ENCODE peak calls at places on chromosomes 16 and 17, in seven cellular contexts. J, Q, P, A, G, B and S are unnamed samples.
A peak's percentile ranks its signal among the peaks of the same experiment; 100 is the strongest.

GRCh38 chr17:45111838-45112237 is 20.5 kb downstream of the PLCD3 start:
- DNase-seq in Q (no peak), P (no peak), J (no peak), B (no peak), A (no peak), G (no peak), S (no peak)

GRCh38 chr16:15885560-15886001 is 2.8 kb downstream of the CEP20 start:
- DNase-seq in A (no peak), J (no peak), G (no peak), P (peak; percentile 38), B (no peak), Q (no peak), S (no peak)

GRCh38 chr16:12119562-12119961 is 143.0 kb downstream of the SNX29 start:
- DNase-seq in G (no peak), B (no peak), A (no peak), Q (no peak), J (no peak), P (no peak), S (no peak)

GRCh38 chr17:3770471-3770870 is 30.5 kb downstream of the ITGAE start:
- DNase-seq in A (no peak), J (no peak), P (no peak), G (no peak), B (no peak), Q (no peak), S (no peak)

GRCh38 chr17:31371511-31372097 is 19.9 kb upstream of the RAB11FIP4 start:
- DNase-seq in J (no peak), G (no peak), Q (no peak), P (no peak), A (no peak), B (no peak), S (peak; percentile 52)

GRCh38 chr17:33990943-33991706 is 264.0 kb upstream of the CCL2 start:
- DNase-seq in P (no peak), B (no peak), Q (no peak), G (no peak), A (no peak), J (no peak), S (no peak)

GRCh38 chr17:4853195-4853762 is 20.1 kb downstream of the MINK1 start:
- DNase-seq in J (no peak), P (no peak), Q (no peak), G (no peak), A (no peak), B (no peak), S (no peak)

GRCh38 chr16:83397601-83398000 is 410.2 kb upstream of the HSBP1 start:
- DNase-seq in A (no peak), G (no peak), P (no peak), J (no peak), B (no peak), Q (no peak), S (no peak)

GRCh38 chr16:1964046-1964505 is 550 bp downstream of the RPS2 start:
- DNase-seq in A (no peak), P (peak; percentile 43), G (no peak), J (no peak), B (no peak), Q (no peak), S (peak; percentile 39)

GRCh38 chr17:7260601-7261376 is 1.5 kb downstream of the CLDN7 start:
- DNase-seq in P (no peak), A (no peak), J (no peak), Q (no peak), B (no peak), G (peak; percentile 86), S (no peak)

GRCh38 chr17:1108810-1109605 is 70.8 kb downstream of the ABR start:
- DNase-seq in J (no peak), Q (no peak), A (no peak), P (no peak), B (peak; percentile 85), G (peak; percentile 79), S (peak; percentile 42)

GRCh38 chr17:34713687-34714086 is 134.3 kb downstream of the TMEM132E start:
- DNase-seq in J (no peak), A (no peak), P (no peak), Q (no peak), B (no peak), G (no peak), S (no peak)

GRCh38 chr17:46061435-46061834 is 62.4 kb downstream of the STH start:
- DNase-seq in G (no peak), P (no peak), Q (no peak), J (no peak), A (peak; percentile 23), B (no peak), S (peak; percentile 49)

GRCh38 chr17:7914771-7915610 is 1.1 kb downstream of the RNF227 start:
- DNase-seq in Q (no peak), J (no peak), G (no peak), P (no peak), A (no peak), B (no peak), S (peak; percentile 67)

GRCh38 chr17:28720247-28720996 is 637 bp downstream of the RPL23A start:
- DNase-seq in B (no peak), P (peak; percentile 27), Q (no peak), J (no peak), G (no peak), A (no peak), S (no peak)

GRCh38 chr17:28506763-28507487 is 777 bp downstream of the FOXN1 start:
- DNase-seq in J (no peak), Q (no peak), G (no peak), B (no peak), P (no peak), A (no peak), S (no peak)

GRCh38 chr17:77279448-77280303 is 138.9 kb downstream of the SEC14L1 start:
- DNase-seq in J (peak; percentile 86), G (no peak), B (peak; percentile 44), P (peak; percentile 86), Q (no peak), A (peak; percentile 73), S (no peak)

GRCh38 chr16:57623251-57624043 is 5.0 kb upstream of the ADGRG1 start:
- DNase-seq in J (peak; percentile 91), Q (no peak), G (peak; percentile 64), P (peak; percentile 79), A (peak; percentile 55), B (no peak), S (no peak)

GRCh38 chr17:6660765-6661463 is 9.4 kb downstream of the C17orf100 start:
- DNase-seq in P (no peak), Q (peak; percentile 63), J (no peak), B (no peak), A (no peak), G (no peak), S (no peak)

DNA sequence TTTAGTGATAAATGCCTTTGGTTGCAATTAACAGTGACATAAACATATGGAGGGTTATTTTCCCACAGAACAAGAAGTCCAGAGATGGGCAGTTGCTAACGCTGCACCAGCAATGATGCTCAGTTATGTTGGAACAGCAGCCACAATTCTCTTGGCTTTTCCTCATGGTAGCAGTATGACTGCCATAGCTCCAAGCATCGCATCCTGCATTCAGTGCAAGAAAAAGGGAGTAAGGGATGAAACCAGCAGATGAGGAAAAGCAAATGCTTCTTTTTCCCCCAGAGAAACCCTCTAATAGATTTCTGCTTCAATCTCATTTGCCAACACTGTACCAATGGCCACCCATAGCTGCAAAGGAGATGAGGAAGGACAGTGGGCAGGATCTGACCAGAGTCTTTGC is 13.0 kb upstream of the ZCCHC14 start:
- DNase-seq in J (no peak), Q (no peak), G (no peak), B (no peak), P (no peak), A (no peak), S (no peak)
- H3K4me1 ChIP-seq in J (peaks cover 62% of the 10 kb centered on the region), Q (no peaks in the 10 kb centered on the region), G (peaks cover 2% of the 10 kb centered on the region), B (no peaks in the 10 kb centered on the region), P (no peaks in the 10 kb centered on the region), A (no peaks in the 10 kb centered on the region), S (peaks cover 14% of the 10 kb centered on the region)

DNA sequence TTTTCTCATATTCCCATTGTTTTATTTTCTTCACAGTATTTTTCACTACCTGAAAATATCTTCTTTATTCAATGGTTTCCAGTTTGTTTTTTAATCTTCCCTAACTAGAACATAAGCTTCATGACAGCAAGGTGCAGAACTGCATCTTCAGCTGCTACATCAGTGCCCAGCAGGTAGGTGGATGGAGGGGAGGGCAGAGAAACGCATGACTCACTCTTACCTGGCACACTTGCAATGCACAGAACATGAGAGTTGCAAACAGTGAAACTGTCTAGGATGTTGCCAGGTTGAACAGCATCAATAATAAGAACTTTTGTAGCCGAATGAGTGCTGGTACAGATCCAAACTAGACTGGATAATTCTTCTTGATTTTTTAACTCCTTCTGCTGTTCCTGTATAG is 127.1 kb downstream of the SPAG9 start:
- DNase-seq in Q (no peak), P (no peak), G (no peak), B (no peak), J (no peak), A (no peak), S (no peak)
- H3K9ac ChIP-seq in Q (no peak overlapping the region), P (no peak overlapping the region), G (no peak overlapping the region), B (no peak overlapping the region), J (no peak overlapping the region), A (no peak overlapping the region), S (no peak overlapping the region)

GRCh38 chr16:75446416-75446815 is 13.1 kb upstream of the CFDP1 start:
- DNase-seq in Q (no peak), A (no peak), J (peak; percentile 26), P (no peak), B (no peak), G (no peak), S (no peak)

GRCh38 chr16:75445298-75445697 is 12.0 kb upstream of the CFDP1 start:
- DNase-seq in Q (no peak), A (no peak), P (no peak), G (no peak), J (no peak), B (no peak), S (no peak)

DNA sequence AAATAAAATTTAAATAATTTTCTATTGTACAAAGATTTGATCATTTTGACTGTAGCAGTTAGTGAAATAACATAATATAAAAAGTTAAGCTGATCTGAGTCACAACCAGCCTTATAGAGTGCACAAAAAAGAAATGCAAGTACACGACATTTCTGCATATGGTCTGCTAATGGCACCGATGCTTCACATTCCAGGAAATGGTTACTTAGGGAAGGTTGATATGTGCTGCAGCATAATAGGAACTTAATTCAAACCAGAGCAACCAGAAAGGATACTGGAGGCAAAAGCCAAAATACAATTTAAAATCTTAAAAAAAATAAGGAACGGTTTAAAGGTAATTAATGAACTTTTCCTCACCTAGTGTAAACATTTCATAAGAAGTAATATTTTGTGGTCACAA is 10.0 kb upstream of the CFDP1 start:
- DNase-seq in P (no peak), Q (no peak), B (peak; percentile 72), J (no peak), G (no peak), A (no peak), S (no peak)
- TF ChIP-seq MAX in P (no peak), Q (no peak), B (no peak), J (no peak), G (no peak), A (no peak), S (no peak)

GRCh38 chr16:84712801-84713775 is 13.3 kb downstream of the USP10 start:
- DNase-seq in P (no peak), G (peak; percentile 42), J (peak; percentile 65), A (no peak), B (no peak), Q (no peak), S (no peak)
- H3K4me1 ChIP-seq in P (peaks cover 13% of the 10 kb centered on the region), G (peaks cover 25% of the 10 kb centered on the region), J (peaks cover 64% of the 10 kb centered on the region), A (no peaks in the 10 kb centered on the region), B (no peaks in the 10 kb centered on the region), Q (peaks cover 9% of the 10 kb centered on the region), S (peaks cover 8% of the 10 kb centered on the region)

DNA sequence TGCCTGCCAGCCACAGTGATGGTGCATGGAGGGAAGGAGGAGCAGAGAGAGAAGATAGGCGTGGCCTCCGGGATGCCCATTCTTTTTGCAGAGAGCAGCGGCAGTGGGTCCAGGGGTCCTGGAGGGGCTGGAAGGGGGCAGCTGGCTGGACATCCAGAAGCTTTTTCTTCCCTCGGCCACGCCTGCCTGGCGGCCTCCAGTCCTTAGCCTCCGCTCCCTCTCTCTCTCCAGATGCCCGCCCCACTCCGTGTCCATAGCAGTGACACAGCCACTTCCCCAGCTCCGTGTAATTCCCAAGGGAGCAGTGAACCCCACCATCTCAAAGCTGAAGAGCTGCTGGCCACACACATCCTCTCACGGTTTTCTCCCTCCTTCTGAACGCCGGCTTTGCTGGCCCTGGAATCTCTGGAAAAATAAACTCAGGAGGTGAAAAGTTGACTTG is 26.3 kb upstream of the CDC42EP4 start:
- DNase-seq in A (no peak), B (peak; percentile 38), G (no peak), P (no peak), Q (no peak), J (no peak), S (no peak)
- H3K9ac ChIP-seq in A (no peak overlapping the region), B (no peak overlapping the region), G (no peak overlapping the region), P (peak overlapping the region; percentile 17), Q (no peak overlapping the region), J (no peak overlapping the region), S (no peak overlapping the region)